ENCODE peak calls at places on chromosomes 13 and 19, in six cellular contexts. One of them, this sample, is unnamed.

GRCh38 chr13:81480634-81481033 is 1139.7 kb upstream of the SPRY2 start:
- DNase-seq in type B pancreatic cell: no peak
- DNase-seq in neural crest cell: no peak
- DNase-seq in endodermal cell: no peak
- DNase-seq in cardiac muscle cell: peak
- DNase-seq in cardiac fibroblast: no peak
- DNase-seq in this sample: no peak

GRCh38 chr13:45412274-45413049 is 5.7 kb downstream of the SLC25A30 start:
- DNase-seq in type B pancreatic cell: no peak
- DNase-seq in neural crest cell: no peak
- DNase-seq in endodermal cell: no peak
- DNase-seq in cardiac muscle cell: no peak
- DNase-seq in cardiac fibroblast: no peak
- DNase-seq in this sample: no peak

GRCh38 chr19:5147971-5148793 is 179.3 kb downstream of the KDM4B start:
- DNase-seq in type B pancreatic cell: no peak
- DNase-seq in neural crest cell: no peak
- DNase-seq in endodermal cell: no peak
- DNase-seq in cardiac muscle cell: no peak
- DNase-seq in cardiac fibroblast: no peak
- DNase-seq in this sample: no peak

GRCh38 chr19:14761607-14762006 is 16.8 kb downstream of the ADGRE2 start:
- DNase-seq in type B pancreatic cell: no peak
- DNase-seq in neural crest cell: no peak
- DNase-seq in endodermal cell: no peak
- DNase-seq in cardiac muscle cell: no peak
- DNase-seq in cardiac fibroblast: no peak
- DNase-seq in this sample: no peak

GRCh38 chr13:25085125-25085742 is 10.7 kb upstream of the PABPC3 start:
- DNase-seq in type B pancreatic cell: no peak
- DNase-seq in neural crest cell: peak
- DNase-seq in endodermal cell: peak
- DNase-seq in cardiac muscle cell: peak
- DNase-seq in cardiac fibroblast: peak
- DNase-seq in this sample: no peak

GRCh38 chr13:48038763-48039162 is 1.2 kb downstream of the NUDT15 start:
- DNase-seq in type B pancreatic cell: no peak
- DNase-seq in neural crest cell: no peak
- DNase-seq in endodermal cell: peak
- DNase-seq in cardiac muscle cell: no peak
- DNase-seq in cardiac fibroblast: no peak
- DNase-seq in this sample: no peak

GRCh38 chr13:103142091-103142594 is 75.9 kb upstream of the SLC10A2 start:
- DNase-seq in type B pancreatic cell: no peak
- DNase-seq in neural crest cell: no peak
- DNase-seq in endodermal cell: no peak
- DNase-seq in cardiac muscle cell: no peak
- DNase-seq in cardiac fibroblast: no peak
- DNase-seq in this sample: no peak

GRCh38 chr19:54464624-54465266 is 1.2 kb upstream of the LENG9 start:
- DNase-seq in type B pancreatic cell: peak
- DNase-seq in neural crest cell: peak
- DNase-seq in endodermal cell: peak
- DNase-seq in cardiac muscle cell: peak
- DNase-seq in cardiac fibroblast: peak
- DNase-seq in this sample: no peak

GRCh38 chr13:59458908-59459579 is 704.7 kb downstream of the DIAPH3 start:
- DNase-seq in type B pancreatic cell: no peak
- DNase-seq in neural crest cell: no peak
- DNase-seq in endodermal cell: no peak
- DNase-seq in cardiac muscle cell: no peak
- DNase-seq in cardiac fibroblast: peak
- DNase-seq in this sample: no peak

GRCh38 chr19:49425922-49426592 is 869 bp downstream of the GFY start:
- DNase-seq in type B pancreatic cell: no peak
- DNase-seq in neural crest cell: no peak
- DNase-seq in endodermal cell: peak
- DNase-seq in cardiac muscle cell: peak
- DNase-seq in cardiac fibroblast: no peak
- DNase-seq in this sample: no peak
- TF ChIP-seq CTCF in type B pancreatic cell: no peak
- TF ChIP-seq CTCF in neural crest cell: no peak
- TF ChIP-seq CTCF in endodermal cell: no peak
- TF ChIP-seq CTCF in cardiac muscle cell: no peak
- TF ChIP-seq CTCF in cardiac fibroblast: no peak
- TF ChIP-seq CTCF in this sample: no peak

GRCh38 chr19:40136818-40137217 is 46.1 kb upstream of the ZNF780A start:
- DNase-seq in type B pancreatic cell: no peak
- DNase-seq in neural crest cell: no peak
- DNase-seq in endodermal cell: no peak
- DNase-seq in cardiac muscle cell: no peak
- DNase-seq in cardiac fibroblast: no peak
- DNase-seq in this sample: no peak
- TF ChIP-seq CTCF in type B pancreatic cell: no peak
- TF ChIP-seq CTCF in neural crest cell: no peak
- TF ChIP-seq CTCF in endodermal cell: peak
- TF ChIP-seq CTCF in cardiac muscle cell: no peak
- TF ChIP-seq CTCF in cardiac fibroblast: no peak
- TF ChIP-seq CTCF in this sample: no peak

GRCh38 chr13:42835012-42835411 is 53.6 kb downstream of the FAM216B start:
- DNase-seq in type B pancreatic cell: no peak
- DNase-seq in neural crest cell: no peak
- DNase-seq in endodermal cell: no peak
- DNase-seq in cardiac muscle cell: no peak
- DNase-seq in cardiac fibroblast: no peak
- DNase-seq in this sample: no peak

GRCh38 chr13:42832341-42833153 is 51.2 kb downstream of the FAM216B start:
- DNase-seq in type B pancreatic cell: no peak
- DNase-seq in neural crest cell: no peak
- DNase-seq in endodermal cell: no peak
- DNase-seq in cardiac muscle cell: no peak
- DNase-seq in cardiac fibroblast: peak
- DNase-seq in this sample: no peak

GRCh38 chr13:42836930-42837329 is 55.5 kb downstream of the FAM216B start:
- DNase-seq in type B pancreatic cell: no peak
- DNase-seq in neural crest cell: no peak
- DNase-seq in endodermal cell: peak
- DNase-seq in cardiac muscle cell: peak
- DNase-seq in cardiac fibroblast: peak
- DNase-seq in this sample: no peak
- TF ChIP-seq CTCF in type B pancreatic cell: peak
- TF ChIP-seq CTCF in neural crest cell: peak
- TF ChIP-seq CTCF in endodermal cell: peak
- TF ChIP-seq CTCF in cardiac muscle cell: peak
- TF ChIP-seq CTCF in cardiac fibroblast: peak
- TF ChIP-seq CTCF in this sample: no peak

GRCh38 chr13:112443191-112444000 is 67.2 kb downstream of the SPACA7 start:
- DNase-seq in type B pancreatic cell: no peak
- DNase-seq in neural crest cell: peak
- DNase-seq in endodermal cell: peak
- DNase-seq in cardiac muscle cell: peak
- DNase-seq in cardiac fibroblast: peak
- DNase-seq in this sample: no peak
- TF ChIP-seq CTCF in type B pancreatic cell: peak
- TF ChIP-seq CTCF in neural crest cell: no peak
- TF ChIP-seq CTCF in endodermal cell: no peak
- TF ChIP-seq CTCF in cardiac muscle cell: peak
- TF ChIP-seq CTCF in cardiac fibroblast: peak
- TF ChIP-seq CTCF in this sample: no peak

DNA sequence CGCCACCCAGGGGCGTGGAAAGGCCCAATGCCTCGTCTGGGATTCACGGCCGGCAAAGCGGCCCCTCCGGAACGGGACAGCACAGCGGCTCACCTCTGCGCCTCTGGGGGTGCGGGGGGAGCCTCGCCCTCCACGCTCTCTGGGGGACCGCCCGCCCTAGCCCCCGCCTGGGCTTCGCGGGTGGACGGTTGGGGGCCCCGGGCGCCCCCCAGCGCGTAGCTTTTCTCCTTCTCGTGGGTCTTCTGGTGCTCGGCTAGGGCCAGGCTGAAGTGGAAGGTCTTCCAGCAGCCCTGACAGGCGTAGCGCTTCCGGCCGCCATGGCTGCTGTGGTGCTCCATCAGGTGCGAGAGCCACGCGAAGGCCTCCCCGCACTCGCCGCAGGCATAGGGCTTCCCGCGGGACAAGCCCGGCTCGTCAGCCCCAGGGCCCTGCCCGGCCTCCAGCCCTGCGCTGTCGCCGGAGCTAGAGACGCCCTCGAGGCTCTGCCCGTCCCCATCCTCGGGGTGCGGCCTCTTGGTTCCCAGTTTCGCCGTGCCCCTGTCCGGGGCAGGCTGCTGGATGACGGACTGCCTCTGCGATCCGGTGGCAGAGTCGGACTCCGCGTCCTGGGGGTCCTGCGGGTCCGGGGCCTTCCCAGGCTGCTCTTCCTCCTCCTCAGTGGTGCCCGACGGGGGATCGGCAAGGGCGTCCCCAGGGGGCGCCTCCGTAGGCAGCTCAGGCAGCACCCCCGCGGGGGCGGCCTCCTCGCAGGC is 13.3 kb downstream of the ZSCAN18 start:
- DNase-seq in type B pancreatic cell: no peak
- DNase-seq in neural crest cell: no peak
- DNase-seq in endodermal cell: no peak
- DNase-seq in cardiac muscle cell: no peak
- DNase-seq in cardiac fibroblast: no peak
- DNase-seq in this sample: no peak
- TF ChIP-seq CTCF in type B pancreatic cell: no peak
- TF ChIP-seq CTCF in neural crest cell: no peak
- TF ChIP-seq CTCF in endodermal cell: no peak
- TF ChIP-seq CTCF in cardiac muscle cell: no peak
- TF ChIP-seq CTCF in cardiac fibroblast: no peak
- TF ChIP-seq CTCF in this sample: no peak

GRCh38 chr19:11964858-11965645 is at the start of gene ZNF763:
- DNase-seq in type B pancreatic cell: peak
- DNase-seq in neural crest cell: peak
- DNase-seq in endodermal cell: peak
- DNase-seq in cardiac muscle cell: peak
- DNase-seq in cardiac fibroblast: peak
- DNase-seq in this sample: peak

GRCh38 chr19:11964496-11964857 is 363 bp upstream of the ZNF763 start:
- DNase-seq in type B pancreatic cell: no peak
- DNase-seq in neural crest cell: no peak
- DNase-seq in endodermal cell: no peak
- DNase-seq in cardiac muscle cell: no peak
- DNase-seq in cardiac fibroblast: no peak
- DNase-seq in this sample: no peak

GRCh38 chr19:11963566-11964355 is 1.1 kb upstream of the ZNF763 start:
- DNase-seq in type B pancreatic cell: peak
- DNase-seq in neural crest cell: peak
- DNase-seq in endodermal cell: peak
- DNase-seq in cardiac muscle cell: peak
- DNase-seq in cardiac fibroblast: peak
- DNase-seq in this sample: peak
- TF ChIP-seq CTCF in type B pancreatic cell: peak
- TF ChIP-seq CTCF in neural crest cell: peak
- TF ChIP-seq CTCF in endodermal cell: peak
- TF ChIP-seq CTCF in cardiac muscle cell: peak
- TF ChIP-seq CTCF in cardiac fibroblast: peak
- TF ChIP-seq CTCF in this sample: peak

DNA sequence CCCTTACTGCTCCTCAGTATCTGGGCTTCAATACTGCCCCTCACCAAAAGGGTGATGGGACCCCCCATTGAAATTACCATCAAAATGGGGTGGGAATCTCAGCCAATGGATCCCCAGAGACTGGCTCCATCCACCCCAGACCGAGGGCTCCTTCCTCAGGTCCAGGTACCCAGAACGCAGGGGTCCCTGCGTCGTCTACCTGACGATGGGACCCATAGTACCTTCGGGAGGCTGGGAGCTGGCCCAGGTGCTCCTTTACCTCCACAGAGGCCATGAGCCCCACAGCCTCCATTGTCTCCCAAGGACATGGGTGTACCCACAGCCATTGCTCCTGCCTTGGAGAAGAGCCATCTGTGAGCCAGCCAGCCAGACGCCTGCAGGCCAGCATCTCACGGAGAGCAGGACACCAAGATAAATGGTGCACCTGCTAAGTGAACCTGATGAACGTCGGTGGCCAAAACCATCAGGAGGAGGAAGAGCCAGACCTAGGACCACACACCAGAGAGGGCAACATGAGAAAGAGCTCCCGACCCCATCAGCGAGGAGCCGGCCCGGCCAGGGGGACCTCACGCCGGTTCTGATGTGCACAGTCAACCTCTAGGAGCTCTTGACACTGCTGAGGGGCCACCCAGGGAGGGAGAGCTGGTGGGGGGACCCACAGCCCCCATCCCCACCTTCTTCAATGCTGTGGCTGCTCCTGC is 156.8 kb upstream of the SOX1 start:
- DNase-seq in type B pancreatic cell: peak
- DNase-seq in neural crest cell: no peak
- DNase-seq in endodermal cell: peak
- DNase-seq in cardiac muscle cell: no peak
- DNase-seq in cardiac fibroblast: no peak
- DNase-seq in this sample: no peak
- TF ChIP-seq CTCF in type B pancreatic cell: no peak
- TF ChIP-seq CTCF in neural crest cell: no peak
- TF ChIP-seq CTCF in endodermal cell: no peak
- TF ChIP-seq CTCF in cardiac muscle cell: no peak
- TF ChIP-seq CTCF in cardiac fibroblast: no peak
- TF ChIP-seq CTCF in this sample: no peak